ENCODE peak calls at places on chromosomes 5 and 9, in eight cellular contexts. One of them, this sample, is unnamed.

GRCh38 chr5:31908396-31908795 is 265.7 kb downstream of the GOLPH3 start:
- DNase-seq in neural progenitor cell: no peak
- DNase-seq in endothelial cell: no peak
- DNase-seq in nephron progenitor cell: no peak
- DNase-seq in NCI-H69: no peak
- DNase-seq in immature natural killer cell: no peak
- DNase-seq in ACHN: no peak
- DNase-seq in kidney glomerular epithelial cell: no peak
- DNase-seq in this sample: no peak

GRCh38 chr5:177300971-177301370 is 2.5 kb downstream of the RAB24 start:
- DNase-seq in neural progenitor cell: no peak
- DNase-seq in endothelial cell: no peak
- DNase-seq in nephron progenitor cell: no peak
- DNase-seq in NCI-H69: peak
- DNase-seq in immature natural killer cell: no peak
- DNase-seq in ACHN: no peak
- DNase-seq in kidney glomerular epithelial cell: no peak
- DNase-seq in this sample: no peak

GRCh38 chr5:69024241-69024651 is 69.6 kb upstream of the SLC30A5 start:
- DNase-seq in neural progenitor cell: peak
- DNase-seq in endothelial cell: peak
- DNase-seq in nephron progenitor cell: no peak
- DNase-seq in NCI-H69: peak
- DNase-seq in immature natural killer cell: no peak
- DNase-seq in ACHN: peak
- DNase-seq in kidney glomerular epithelial cell: peak
- DNase-seq in this sample: peak

GRCh38 chr5:60821488-60822284 is 22.4 kb downstream of the ELOVL7 start:
- DNase-seq in neural progenitor cell: no peak
- DNase-seq in endothelial cell: no peak
- DNase-seq in nephron progenitor cell: no peak
- DNase-seq in NCI-H69: no peak
- DNase-seq in immature natural killer cell: no peak
- DNase-seq in ACHN: no peak
- DNase-seq in kidney glomerular epithelial cell: no peak
- DNase-seq in this sample: no peak

GRCh38 chr5:150522504-150523464 is 14.9 kb downstream of the NDST1 start:
- DNase-seq in neural progenitor cell: no peak
- DNase-seq in endothelial cell: no peak
- DNase-seq in nephron progenitor cell: no peak
- DNase-seq in NCI-H69: peak
- DNase-seq in immature natural killer cell: no peak
- DNase-seq in ACHN: no peak
- DNase-seq in kidney glomerular epithelial cell: no peak
- DNase-seq in this sample: no peak

GRCh38 chr9:112849363-112849922 is 41.2 kb downstream of the SLC46A2 start:
- DNase-seq in neural progenitor cell: no peak
- DNase-seq in endothelial cell: no peak
- DNase-seq in nephron progenitor cell: no peak
- DNase-seq in NCI-H69: no peak
- DNase-seq in immature natural killer cell: no peak
- DNase-seq in ACHN: no peak
- DNase-seq in kidney glomerular epithelial cell: no peak
- DNase-seq in this sample: no peak

GRCh38 chr9:133367221-133367620 is 8.6 kb downstream of the SURF4 start:
- DNase-seq in neural progenitor cell: no peak
- DNase-seq in endothelial cell: no peak
- DNase-seq in nephron progenitor cell: no peak
- DNase-seq in NCI-H69: no peak
- DNase-seq in immature natural killer cell: no peak
- DNase-seq in ACHN: no peak
- DNase-seq in kidney glomerular epithelial cell: no peak
- DNase-seq in this sample: no peak

GRCh38 chr5:143051244-143052058 is 281.3 kb downstream of the ARHGAP26 start:
- DNase-seq in neural progenitor cell: no peak
- DNase-seq in endothelial cell: no peak
- DNase-seq in nephron progenitor cell: no peak
- DNase-seq in NCI-H69: peak
- DNase-seq in immature natural killer cell: no peak
- DNase-seq in ACHN: peak
- DNase-seq in kidney glomerular epithelial cell: peak
- DNase-seq in this sample: peak

GRCh38 chr5:759781-760362 is 24.7 kb downstream of the ZDHHC11B start:
- DNase-seq in neural progenitor cell: no peak
- DNase-seq in endothelial cell: no peak
- DNase-seq in nephron progenitor cell: no peak
- DNase-seq in NCI-H69: no peak
- DNase-seq in immature natural killer cell: no peak
- DNase-seq in ACHN: no peak
- DNase-seq in kidney glomerular epithelial cell: no peak
- DNase-seq in this sample: no peak

GRCh38 chr5:74673011-74673790 is 11.8 kb upstream of the HEXB start:
- DNase-seq in neural progenitor cell: peak
- DNase-seq in endothelial cell: no peak
- DNase-seq in nephron progenitor cell: no peak
- DNase-seq in NCI-H69: peak
- DNase-seq in immature natural killer cell: peak
- DNase-seq in ACHN: peak
- DNase-seq in kidney glomerular epithelial cell: peak
- DNase-seq in this sample: peak

GRCh38 chr9:129307227-129307970 is 129.3 kb upstream of the IER5L start:
- DNase-seq in neural progenitor cell: no peak
- DNase-seq in endothelial cell: no peak
- DNase-seq in nephron progenitor cell: no peak
- DNase-seq in NCI-H69: peak
- DNase-seq in immature natural killer cell: no peak
- DNase-seq in ACHN: no peak
- DNase-seq in kidney glomerular epithelial cell: no peak
- DNase-seq in this sample: peak

GRCh38 chr5:14105717-14106435 is 37.3 kb upstream of the TRIO start:
- DNase-seq in neural progenitor cell: no peak
- DNase-seq in endothelial cell: no peak
- DNase-seq in nephron progenitor cell: no peak
- DNase-seq in NCI-H69: peak
- DNase-seq in immature natural killer cell: no peak
- DNase-seq in ACHN: peak
- DNase-seq in kidney glomerular epithelial cell: peak
- DNase-seq in this sample: peak

GRCh38 chr5:126348855-126349635 is 74.2 kb upstream of the GRAMD2B start:
- DNase-seq in neural progenitor cell: peak
- DNase-seq in endothelial cell: no peak
- DNase-seq in nephron progenitor cell: no peak
- DNase-seq in NCI-H69: peak
- DNase-seq in immature natural killer cell: no peak
- DNase-seq in ACHN: no peak
- DNase-seq in kidney glomerular epithelial cell: no peak
- DNase-seq in this sample: no peak

GRCh38 chr9:134955156-134955555 is 37.4 kb upstream of the FCN1 start:
- DNase-seq in neural progenitor cell: no peak
- DNase-seq in endothelial cell: no peak
- DNase-seq in nephron progenitor cell: no peak
- DNase-seq in NCI-H69: no peak
- DNase-seq in immature natural killer cell: no peak
- DNase-seq in ACHN: no peak
- DNase-seq in kidney glomerular epithelial cell: no peak
- DNase-seq in this sample: no peak

GRCh38 chr9:91033802-91034201 is 232.2 kb downstream of the SYK start:
- DNase-seq in neural progenitor cell: peak
- DNase-seq in endothelial cell: peak
- DNase-seq in nephron progenitor cell: peak
- DNase-seq in NCI-H69: peak
- DNase-seq in immature natural killer cell: peak
- DNase-seq in ACHN: peak
- DNase-seq in kidney glomerular epithelial cell: no peak
- DNase-seq in this sample: no peak

GRCh38 chr5:110956280-110956912 is 115.1 kb upstream of the TSLP start:
- DNase-seq in neural progenitor cell: no peak
- DNase-seq in endothelial cell: no peak
- DNase-seq in nephron progenitor cell: no peak
- DNase-seq in NCI-H69: peak
- DNase-seq in immature natural killer cell: no peak
- DNase-seq in ACHN: no peak
- DNase-seq in kidney glomerular epithelial cell: no peak
- DNase-seq in this sample: no peak

GRCh38 chr5:90528704-90529233 is 615 bp downstream of the LYSMD3 start:
- DNase-seq in neural progenitor cell: peak
- DNase-seq in endothelial cell: no peak
- DNase-seq in nephron progenitor cell: no peak
- DNase-seq in NCI-H69: peak
- DNase-seq in immature natural killer cell: peak
- DNase-seq in ACHN: peak
- DNase-seq in kidney glomerular epithelial cell: no peak
- DNase-seq in this sample: peak

GRCh38 chr9:134454386-134454978 is 128.2 kb downstream of the RXRA start:
- DNase-seq in neural progenitor cell: no peak
- DNase-seq in endothelial cell: no peak
- DNase-seq in nephron progenitor cell: no peak
- DNase-seq in NCI-H69: no peak
- DNase-seq in immature natural killer cell: no peak
- DNase-seq in ACHN: no peak
- DNase-seq in kidney glomerular epithelial cell: no peak
- DNase-seq in this sample: no peak

GRCh38 chr5:145834917-145835838 is at the start of gene PRELID2:
- DNase-seq in neural progenitor cell: peak
- DNase-seq in endothelial cell: peak
- DNase-seq in nephron progenitor cell: peak
- DNase-seq in NCI-H69: peak
- DNase-seq in immature natural killer cell: peak
- DNase-seq in ACHN: peak
- DNase-seq in kidney glomerular epithelial cell: peak
- DNase-seq in this sample: peak

This sample was measured in NCI-H82.